ENCODE peak calls at places on chromosomes 12 and 14, in ten cellular contexts. T, Y, F, H, U, D, W, G, O and V are unnamed samples.

GRCh38 chr14:75315143-75315542 is 36.5 kb downstream of the FOS start:
- DNase-seq in T (peak), Y (peak), F (no peak), H (no peak), U (peak), D (no peak), W (peak), G (no peak), O (no peak), V (peak)

GRCh38 chr12:68440068-68440581 is 108.0 kb upstream of the MDM1 start:
- DNase-seq in T (peak), Y (peak), F (no peak), H (no peak), U (peak), D (no peak), W (no peak), G (peak), O (no peak), V (peak)

GRCh38 chr12:105485321-105485910 is 154.9 kb downstream of the C12orf75 start:
- DNase-seq in T (peak), Y (peak), F (no peak), H (peak), U (peak), D (no peak), W (peak), G (peak), O (no peak), V (peak)

GRCh38 chr12:130968611-130969010 is 14.9 kb downstream of the ADGRD1 start:
- DNase-seq in T (no peak), Y (no peak), F (no peak), H (no peak), U (no peak), D (no peak), W (no peak), G (no peak), O (no peak), V (no peak)

GRCh38 chr12:122354958-122355641 is 67.4 kb downstream of the CLIP1 start:
- DNase-seq in T (no peak), Y (no peak), F (no peak), H (no peak), U (no peak), D (no peak), W (no peak), G (no peak), O (no peak), V (no peak)

GRCh38 chr12:25864287-25864686 is 94.2 kb upstream of the RASSF8 start:
- DNase-seq in T (no peak), Y (no peak), F (no peak), H (no peak), U (peak), D (no peak), W (no peak), G (peak), O (no peak), V (no peak)

GRCh38 chr14:80570930-80571298 is 359.6 kb upstream of the DIO2 start:
- DNase-seq in T (no peak), Y (no peak), F (no peak), H (no peak), U (no peak), D (no peak), W (no peak), G (peak), O (no peak), V (no peak)

GRCh38 chr12:26891704-26892103 is 46.1 kb downstream of the INTS13 start:
- DNase-seq in T (no peak), Y (no peak), F (no peak), H (no peak), U (no peak), D (no peak), W (no peak), G (no peak), O (no peak), V (no peak)

GRCh38 chr12:77751939-77752338 is 78.8 kb upstream of the NAV3 start:
- DNase-seq in T (peak), Y (peak), F (no peak), H (no peak), U (no peak), D (no peak), W (peak), G (no peak), O (no peak), V (no peak)

GRCh38 chr12:99810718-99811593 is 163.4 kb downstream of the GARIN6 start:
- DNase-seq in T (peak), Y (peak), F (peak), H (peak), U (peak), D (no peak), W (peak), G (peak), O (peak), V (no peak)

GRCh38 chr12:103929051-103929908 is 930 bp upstream of the HSP90B1 start:
- DNase-seq in T (peak), Y (peak), F (peak), H (peak), U (peak), D (peak), W (peak), G (no peak), O (peak), V (peak)

GRCh38 chr14:53458368-53458814 is 305.3 kb upstream of the DDHD1 start:
- DNase-seq in T (peak), Y (peak), F (peak), H (no peak), U (peak), D (peak), W (peak), G (peak), O (peak), V (peak)

GRCh38 chr12:69000540-69001243 is 67.7 kb upstream of the CPM start:
- DNase-seq in T (no peak), Y (no peak), F (no peak), H (peak), U (peak), D (no peak), W (no peak), G (peak), O (no peak), V (no peak)

GRCh38 chr14:63345826-63346225 is 27.1 kb upstream of the GPHB5 start:
- DNase-seq in T (no peak), Y (no peak), F (no peak), H (no peak), U (no peak), D (no peak), W (no peak), G (no peak), O (no peak), V (no peak)

DNA sequence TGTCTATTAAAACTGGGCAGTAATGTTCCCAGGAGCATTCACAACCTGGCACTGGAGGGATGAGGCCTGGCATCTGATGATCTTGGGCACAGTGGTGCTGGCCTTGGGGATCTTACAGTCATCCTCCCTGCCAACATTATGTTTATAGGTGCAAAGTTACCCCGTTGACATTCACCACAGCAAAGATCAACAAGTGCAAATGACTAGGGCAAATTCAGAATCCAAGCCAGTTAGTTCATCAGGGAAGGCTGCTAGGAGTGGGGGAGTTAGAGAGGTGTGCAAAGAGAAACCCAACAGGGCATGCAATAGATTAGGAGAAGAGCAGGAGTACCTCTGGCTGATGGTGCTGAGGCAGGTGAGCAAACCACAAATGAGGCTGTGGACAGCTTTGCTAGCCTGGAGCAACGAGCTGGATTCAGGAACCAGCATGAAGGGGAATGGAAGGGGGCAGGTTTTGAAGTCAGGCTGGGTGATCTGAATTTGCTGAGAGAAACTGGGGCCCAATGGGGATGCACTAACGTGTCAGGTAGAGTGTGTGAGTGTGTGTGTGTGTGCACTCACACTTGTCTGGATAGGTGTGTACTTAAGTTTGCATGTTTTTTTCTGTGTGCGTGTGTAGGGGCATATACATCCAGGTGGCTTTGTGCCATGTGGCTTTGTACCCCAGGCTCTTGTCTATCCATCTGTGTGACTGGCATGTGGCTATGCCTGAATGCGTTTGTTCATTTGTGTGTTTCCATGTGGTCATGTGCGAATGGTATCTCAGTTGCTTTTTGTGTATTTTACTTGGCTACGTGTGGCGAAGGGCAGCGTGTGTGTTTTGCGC is 1.6 kb downstream of the CISTR start:
- DNase-seq in T (no peak), Y (no peak), F (no peak), H (no peak), U (no peak), D (no peak), W (no peak), G (no peak), O (no peak), V (no peak)
- H2AFZ ChIP-seq in T (no peak), Y (peak), F (no peak), H (peak), U (peak), D (no peak), W (no peak), G (no peak), O (peak), V (no peak)

DNA sequence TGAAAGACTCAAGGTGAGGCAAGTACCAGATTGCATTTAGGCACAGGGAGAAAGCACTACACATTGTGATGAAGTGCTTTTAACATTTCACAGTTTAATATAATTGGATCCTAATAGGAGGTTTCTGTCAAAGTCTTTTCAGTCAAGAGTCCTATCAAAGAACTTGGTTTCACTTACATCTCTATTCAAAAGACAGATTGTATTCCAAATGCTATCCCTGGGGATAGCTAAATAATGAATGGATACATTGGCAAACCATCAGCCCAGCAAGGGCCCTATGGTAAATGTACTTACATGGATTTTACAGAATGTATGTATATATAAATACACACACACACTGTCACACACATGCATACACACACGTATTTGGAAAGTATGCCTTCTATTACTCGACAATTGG is 655.5 kb upstream of the FLRT2 start:
- DNase-seq in T (no peak), Y (no peak), F (no peak), H (no peak), U (no peak), D (no peak), W (no peak), G (no peak), O (no peak), V (no peak)
- H2AFZ ChIP-seq in T (no peak), Y (no peak), F (no peak), H (no peak), U (no peak), D (no peak), W (no peak), G (no peak), O (peak), V (no peak)

GRCh38 chr12:45409966-45410365 is 194.1 kb downstream of the ANO6 start:
- DNase-seq in T (peak), Y (peak), F (no peak), H (no peak), U (peak), D (no peak), W (no peak), G (peak), O (no peak), V (no peak)
- H2AFZ ChIP-seq in T (no peak), Y (no peak), F (no peak), H (no peak), U (peak), D (no peak), W (no peak), G (no peak), O (no peak), V (no peak)

DNA sequence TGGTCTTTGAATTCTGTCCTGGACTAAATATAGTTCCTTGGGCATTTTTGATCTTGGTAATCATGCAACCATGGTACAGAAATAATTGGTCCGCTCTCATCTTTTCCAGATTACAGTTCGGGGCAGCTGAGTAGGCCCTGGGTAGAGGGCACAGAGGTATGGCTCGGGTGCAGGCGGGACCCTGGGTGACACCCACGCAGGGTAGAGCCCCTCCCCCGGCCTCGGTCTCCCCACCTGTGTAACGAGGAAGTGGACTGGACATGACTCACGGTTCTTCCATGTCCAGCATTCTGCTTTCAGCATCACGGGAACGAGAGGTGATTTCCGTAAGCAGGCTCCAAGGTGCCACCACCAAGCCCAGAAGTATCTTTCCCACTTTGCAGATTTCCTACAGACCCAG is 91.0 kb upstream of the DIO3 start:
- DNase-seq in T (no peak), Y (no peak), F (no peak), H (no peak), U (no peak), D (no peak), W (no peak), G (no peak), O (no peak), V (no peak)
- H2AFZ ChIP-seq in T (no peak), Y (no peak), F (no peak), H (no peak), U (no peak), D (no peak), W (no peak), G (no peak), O (no peak), V (no peak)

GRCh38 chr12:89424846-89425245 is 72.5 kb upstream of the DUSP6 start:
- DNase-seq in T (no peak), Y (no peak), F (no peak), H (no peak), U (no peak), D (no peak), W (no peak), G (no peak), O (no peak), V (no peak)

GRCh38 chr12:89424394-89424793 is 72.1 kb upstream of the DUSP6 start:
- DNase-seq in T (no peak), Y (no peak), F (no peak), H (no peak), U (no peak), D (no peak), W (no peak), G (no peak), O (no peak), V (no peak)

GRCh38 chr12:89429539-89429938 is 77.2 kb upstream of the DUSP6 start:
- DNase-seq in T (no peak), Y (no peak), F (no peak), H (no peak), U (no peak), D (no peak), W (no peak), G (no peak), O (no peak), V (no peak)

GRCh38 chr12:89432396-89432795 is 80.1 kb upstream of the DUSP6 start:
- DNase-seq in T (no peak), Y (no peak), F (no peak), H (no peak), U (no peak), D (no peak), W (no peak), G (no peak), O (no peak), V (no peak)

GRCh38 chr12:89427508-89428156 is 75.3 kb upstream of the DUSP6 start:
- DNase-seq in T (no peak), Y (no peak), F (no peak), H (no peak), U (peak), D (no peak), W (no peak), G (no peak), O (no peak), V (no peak)
- H2AFZ ChIP-seq in T (no peak), Y (no peak), F (no peak), H (no peak), U (no peak), D (no peak), W (no peak), G (no peak), O (no peak), V (no peak)

GRCh38 chr12:80777587-80777986 is 60.9 kb downstream of the MYF5 start:
- DNase-seq in T (no peak), Y (no peak), F (no peak), H (no peak), U (peak), D (no peak), W (peak), G (no peak), O (no peak), V (no peak)
- H2AFZ ChIP-seq in T (no peak), Y (peak), F (peak), H (peak), U (peak), D (no peak), W (peak), G (no peak), O (no peak), V (peak)

DNA sequence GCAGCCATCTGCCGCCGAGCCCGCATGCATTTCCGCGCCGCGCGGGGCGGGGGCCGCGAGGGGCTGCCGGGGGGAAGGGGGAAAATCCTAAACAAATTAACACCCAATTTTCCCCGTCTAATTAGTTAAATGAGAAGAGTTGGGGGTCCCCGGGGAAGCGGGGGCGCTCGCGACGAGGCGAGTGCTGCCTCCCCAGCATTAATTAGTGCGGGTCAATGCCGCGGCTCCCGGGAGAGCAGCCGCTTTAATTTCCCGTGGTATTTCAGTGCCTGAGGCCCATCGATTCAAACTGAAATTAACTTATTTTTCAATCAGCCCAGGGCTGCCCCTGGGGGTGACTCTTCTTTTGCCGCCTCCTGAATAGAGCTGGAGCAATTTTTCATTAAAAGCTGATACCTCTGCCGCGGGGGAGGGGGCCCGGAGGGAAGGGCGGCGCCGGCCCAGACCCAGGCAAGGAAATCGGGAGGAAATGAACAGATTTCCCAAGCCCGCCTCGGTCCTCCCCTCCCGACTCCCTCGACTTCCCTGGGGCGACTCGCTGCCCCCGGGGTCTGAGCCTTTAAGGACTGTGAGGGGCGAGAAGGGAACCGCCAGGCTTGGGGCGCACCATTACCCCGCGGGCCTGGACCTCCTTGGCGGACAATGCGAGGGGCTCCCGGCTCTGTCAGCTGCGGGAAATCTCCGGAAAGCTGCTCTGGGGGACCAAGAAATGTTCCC is 18.9 kb downstream of the VSX2 start:
- DNase-seq in T (no peak), Y (no peak), F (no peak), H (no peak), U (peak), D (peak), W (no peak), G (peak), O (peak), V (no peak)
- H2AFZ ChIP-seq in T (peak), Y (peak), F (peak), H (peak), U (peak), D (peak), W (peak), G (no peak), O (peak), V (peak)